ENCODE peak calls at places on chromosome 7, in seven cellular contexts. G, M, D, Q, B, Y and W are unnamed samples. For H3K4me1, the result is how much of the 10 kb centered on the place peaks cover.

GRCh38 chr7:79386688-79387422 is 66.6 kb downstream of the MAGI2 start:
- DNase-seq in G (no peak), M (no peak), D (no peak), Q (peak), B (peak), Y (no peak), W (no peak)

GRCh38 chr7:46774515-46774914 is 807.4 kb downstream of the TNS3 start:
- DNase-seq in G (no peak), M (peak), D (no peak), Q (no peak), B (no peak), Y (no peak), W (no peak)

GRCh38 chr7:4629287-4629905 is 52.7 kb upstream of the FOXK1 start:
- DNase-seq in G (no peak), M (no peak), D (no peak), Q (no peak), B (no peak), Y (no peak), W (no peak)

GRCh38 chr7:135918134-135918533 is 59.0 kb downstream of the MTPN start:
- DNase-seq in G (no peak), M (no peak), D (no peak), Q (no peak), B (no peak), Y (no peak), W (no peak)

GRCh38 chr7:46022397-46022796 is 101.3 kb upstream of the IGFBP3 start:
- DNase-seq in G (no peak), M (no peak), D (no peak), Q (no peak), B (no peak), Y (no peak), W (no peak)

GRCh38 chr7:70520604-70521003 is 611.3 kb upstream of the GALNT17 start:
- DNase-seq in G (no peak), M (no peak), D (no peak), Q (peak), B (no peak), Y (no peak), W (no peak)

GRCh38 chr7:28128608-28129007 is 52.0 kb downstream of the JAZF1 start:
- DNase-seq in G (no peak), M (no peak), D (no peak), Q (no peak), B (peak), Y (no peak), W (peak)

GRCh38 chr7:98165827-98166667 is 45.2 kb upstream of the BHLHA15 start:
- DNase-seq in G (peak), M (peak), D (peak), Q (peak), B (peak), Y (peak), W (peak)

GRCh38 chr7:2523941-2524807 is 4.6 kb downstream of the LFNG start:
- DNase-seq in G (peak), M (peak), D (peak), Q (peak), B (peak), Y (no peak), W (no peak)

GRCh38 chr7:129098409-129099084 is 43.6 kb upstream of the TNPO3 start:
- DNase-seq in G (no peak), M (no peak), D (no peak), Q (no peak), B (no peak), Y (no peak), W (no peak)

GRCh38 chr7:17674956-17675300 is 265.4 kb downstream of the SNX13 start:
- DNase-seq in G (peak), M (no peak), D (peak), Q (no peak), B (no peak), Y (no peak), W (no peak)

GRCh38 chr7:603152-603941 is 83.7 kb upstream of the PDGFA start:
- DNase-seq in G (no peak), M (no peak), D (no peak), Q (no peak), B (no peak), Y (no peak), W (no peak)

GRCh38 chr7:30618080-30618676 is 23.5 kb downstream of the GARS1 start:
- DNase-seq in G (no peak), M (no peak), D (no peak), Q (no peak), B (no peak), Y (no peak), W (no peak)

GRCh38 chr7:130642383-130642782 is 26.2 kb downstream of the COPG2 start:
- DNase-seq in G (no peak), M (no peak), D (no peak), Q (no peak), B (no peak), Y (no peak), W (no peak)

GRCh38 chr7:11552676-11553075 is 279.3 kb downstream of the THSD7A start:
- DNase-seq in G (no peak), M (no peak), D (no peak), Q (no peak), B (no peak), Y (no peak), W (no peak)

GRCh38 chr7:111784971-111785575 is 222.8 kb upstream of the IMMP2L start:
- DNase-seq in G (no peak), M (no peak), D (no peak), Q (no peak), B (no peak), Y (no peak), W (no peak)

GRCh38 chr7:80231719-80232118 is 97.1 kb downstream of the GNAI1 start:
- DNase-seq in G (no peak), M (no peak), D (peak), Q (peak), B (no peak), Y (no peak), W (no peak)

GRCh38 chr7:14125998-14126397 is 136.5 kb upstream of the ETV1 start:
- DNase-seq in G (no peak), M (no peak), D (no peak), Q (peak), B (no peak), Y (no peak), W (no peak)

GRCh38 chr7:2866601-2867000 is 22.5 kb upstream of the GNA12 start:
- DNase-seq in G (no peak), M (no peak), D (no peak), Q (no peak), B (no peak), Y (no peak), W (no peak)

GRCh38 chr7:2681954-2682799 is 5.8 kb upstream of the AMZ1 start:
- DNase-seq in G (no peak), M (no peak), D (no peak), Q (no peak), B (no peak), Y (no peak), W (no peak)

GRCh38 chr7:57178768-57179139 is 46.5 kb upstream of the ZNF479 start:
- DNase-seq in G (no peak), M (no peak), D (no peak), Q (no peak), B (no peak), Y (no peak), W (no peak)

GRCh38 chr7:1544896-1545416 is 11.0 kb downstream of the TMEM184A start:
- DNase-seq in G (no peak), M (no peak), D (no peak), Q (no peak), B (no peak), Y (no peak), W (no peak)

GRCh38 chr7:105689093-105689819 is 108.0 kb upstream of the EFCAB10 start:
- DNase-seq in G (no peak), M (no peak), D (no peak), Q (no peak), B (no peak), Y (no peak), W (no peak)

GRCh38 chr7:142300689-142301088 is 42.8 kb upstream of the PRSS58 start:
- DNase-seq in G (no peak), M (peak), D (no peak), Q (no peak), B (no peak), Y (no peak), W (no peak)

GRCh38 chr7:120960714-120961113 is 10.1 kb downstream of the ING3 start:
- DNase-seq in G (no peak), M (no peak), D (no peak), Q (no peak), B (no peak), Y (no peak), W (no peak)

GRCh38 chr7:50832744-50833143 is 50.0 kb upstream of the GRB10 start:
- DNase-seq in G (peak), M (no peak), D (peak), Q (peak), B (no peak), Y (no peak), W (no peak)

GRCh38 chr7:80542398-80542797 is 30.5 kb upstream of the GNAT3 start:
- DNase-seq in G (no peak), M (no peak), D (peak), Q (peak), B (peak), Y (no peak), W (peak)

GRCh38 chr7:31957090-31957720 is 113.0 kb downstream of the PDE1C start:
- DNase-seq in G (no peak), M (no peak), D (no peak), Q (peak), B (no peak), Y (no peak), W (peak)

GRCh38 chr7:55441668-55442305 is 76.7 kb downstream of the LANCL2 start:
- DNase-seq in G (no peak), M (no peak), D (no peak), Q (peak), B (no peak), Y (no peak), W (peak)

GRCh38 chr7:14687777-14688176 is 214.8 kb downstream of the DGKB start:
- DNase-seq in G (no peak), M (no peak), D (no peak), Q (no peak), B (peak), Y (no peak), W (peak)

GRCh38 chr7:7304705-7305475 is 122.5 kb downstream of the C1GALT1 start:
- DNase-seq in G (peak), M (no peak), D (peak), Q (no peak), B (no peak), Y (no peak), W (no peak)

GRCh38 chr7:99270702-99271101 is 1.9 kb upstream of the MYH16 start:
- DNase-seq in G (no peak), M (no peak), D (no peak), Q (no peak), B (no peak), Y (no peak), W (no peak)

GRCh38 chr7:51295435-51296269 is 21.0 kb downstream of the COBL start:
- DNase-seq in G (no peak), M (no peak), D (no peak), Q (no peak), B (no peak), Y (no peak), W (no peak)

GRCh38 chr7:38394703-38395102 is 121.3 kb upstream of the TARP start:
- DNase-seq in G (no peak), M (no peak), D (no peak), Q (no peak), B (no peak), Y (no peak), W (no peak)

GRCh38 chr7:3880221-3880935 is 579.3 kb downstream of the SDK1 start:
- DNase-seq in G (no peak), M (no peak), D (no peak), Q (no peak), B (no peak), Y (no peak), W (no peak)

GRCh38 chr7:2576742-2577491 is 18.1 kb downstream of the IQCE start:
- DNase-seq in G (no peak), M (no peak), D (no peak), Q (no peak), B (no peak), Y (no peak), W (no peak)

GRCh38 chr7:159099217-159099655 is 45.4 kb downstream of the VIPR2 start:
- DNase-seq in G (no peak), M (no peak), D (no peak), Q (no peak), B (no peak), Y (no peak), W (no peak)

GRCh38 chr7:73894851-73895441 is 34.0 kb downstream of the TMEM270 start:
- DNase-seq in G (no peak), M (no peak), D (peak), Q (peak), B (no peak), Y (no peak), W (no peak)
- TF ChIP-seq CTCF in G (no peak), M (no peak), D (no peak), Q (peak), B (no peak), Y (no peak), W (peak)

DNA sequence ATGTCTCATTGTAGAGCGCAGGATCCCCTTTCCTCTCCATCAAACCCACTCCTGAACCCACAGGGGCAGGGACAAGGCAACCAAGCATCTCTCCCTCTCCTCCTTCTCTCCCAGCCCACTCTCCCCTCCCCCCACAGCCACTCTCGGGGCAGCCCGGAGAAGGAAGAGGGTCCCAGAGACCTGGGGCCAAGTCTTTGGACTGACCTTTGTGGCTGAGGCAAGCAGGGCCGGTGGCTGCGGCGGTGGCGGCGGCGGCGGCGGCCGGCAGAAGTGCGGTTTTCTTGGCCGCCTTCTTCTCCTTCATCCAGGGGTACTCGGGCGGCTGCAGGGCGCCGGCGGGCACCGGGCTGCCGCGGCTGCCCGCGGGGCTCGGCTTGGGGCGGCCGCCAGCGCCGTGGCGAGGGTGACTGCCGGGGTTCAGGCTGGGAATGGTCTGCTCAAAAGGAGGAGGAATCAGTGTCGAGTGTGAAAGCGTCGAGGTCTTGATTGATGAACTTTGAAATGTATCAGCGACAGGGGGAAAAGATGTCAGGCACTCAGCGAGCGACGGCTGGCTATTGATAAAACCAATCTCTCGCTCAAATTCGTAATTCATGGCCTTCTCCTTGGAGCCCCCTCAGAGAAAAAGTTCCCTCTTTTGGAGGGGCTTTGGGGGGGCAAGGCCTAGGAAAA is 441 bp downstream of the HOXA2 start:
- DNase-seq in G (no peak), M (no peak), D (no peak), Q (peak), B (no peak), Y (no peak), W (no peak)
- H3K4me1 ChIP-seq in G (under half), M (under half), D (half or more), Q (under half), B (half or more), Y (under half), W (under half)

GRCh38 chr7:131932271-131932670 is 375.8 kb upstream of the PODXL start:
- DNase-seq in G (no peak), M (no peak), D (no peak), Q (no peak), B (no peak), Y (no peak), W (no peak)
- TF ChIP-seq CTCF in G (no peak), M (no peak), D (no peak), Q (no peak), B (no peak), Y (no peak), W (no peak)

DNA sequence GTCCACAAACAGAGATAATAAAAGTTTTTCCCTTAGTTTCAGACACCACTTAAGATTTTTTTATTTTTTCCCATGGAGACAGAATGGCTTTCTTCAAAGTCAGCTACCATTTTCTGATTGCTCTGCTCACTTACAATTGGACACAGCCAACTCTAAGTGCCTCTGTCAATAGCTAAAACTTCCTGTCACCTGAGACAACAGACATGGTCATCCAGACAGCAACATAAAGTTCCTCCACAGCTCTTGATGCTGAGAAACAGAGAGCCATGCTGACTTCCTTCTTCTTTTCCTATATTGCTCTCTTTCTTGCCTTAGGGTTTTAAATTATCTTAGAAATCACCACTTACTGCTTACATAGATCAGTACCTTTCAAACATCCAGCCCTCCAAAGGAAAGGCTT is 12.0 kb downstream of the ZNF800 start:
- DNase-seq in G (no peak), M (no peak), D (no peak), Q (no peak), B (no peak), Y (no peak), W (no peak)
- H3K4me1 ChIP-seq in G (under half), M (under half), D (under half), Q (under half), B (under half), Y (under half), W (under half)

GRCh38 chr7:52920977-52921376 is 114.5 kb upstream of the POM121L12 start:
- DNase-seq in G (no peak), M (no peak), D (no peak), Q (no peak), B (no peak), Y (no peak), W (peak)

GRCh38 chr7:52917982-52918578 is 117.4 kb upstream of the POM121L12 start:
- DNase-seq in G (peak), M (peak), D (no peak), Q (no peak), B (peak), Y (no peak), W (no peak)
- TF ChIP-seq CTCF in G (peak), M (no peak), D (no peak), Q (no peak), B (peak), Y (no peak), W (no peak)

GRCh38 chr7:116443101-116443523 is 56.4 kb upstream of the CAV2 start:
- DNase-seq in G (peak), M (no peak), D (peak), Q (peak), B (peak), Y (no peak), W (peak)
- H3K4me1 ChIP-seq in G (under half), M (under half), D (under half), Q (under half), B (under half), Y (under half), W (under half)

GRCh38 chr7:117458977-117459583 is 20.7 kb upstream of the CFTR start:
- DNase-seq in G (peak), M (no peak), D (no peak), Q (peak), B (peak), Y (no peak), W (peak)
- TF ChIP-seq CTCF in G (peak), M (peak), D (peak), Q (peak), B (peak), Y (no peak), W (peak)

DNA sequence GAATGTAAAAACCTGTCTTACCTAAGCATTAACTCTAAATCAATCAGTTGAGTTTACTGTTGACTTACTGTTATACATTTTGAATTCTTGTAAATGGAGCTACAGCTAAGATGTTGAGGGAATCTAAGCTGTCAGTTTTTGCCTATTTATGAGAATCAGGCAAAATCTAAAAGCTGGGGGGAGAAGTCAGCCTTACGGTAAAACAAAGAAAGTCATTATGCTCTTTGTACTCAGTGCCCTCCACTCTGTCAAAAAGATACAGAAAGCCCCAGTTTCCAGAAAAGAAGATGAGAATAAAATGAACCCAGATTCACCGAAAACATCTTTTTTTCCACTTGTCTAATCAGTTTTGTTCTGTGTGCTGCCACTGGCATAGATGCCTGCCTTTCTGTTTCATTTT is 30.2 kb upstream of the KDM7A start:
- DNase-seq in G (no peak), M (no peak), D (no peak), Q (no peak), B (no peak), Y (no peak), W (no peak)
- H3K4me1 ChIP-seq in G (under half), M (under half), D (under half), Q (under half), B (under half), Y (under half), W (under half)

DNA sequence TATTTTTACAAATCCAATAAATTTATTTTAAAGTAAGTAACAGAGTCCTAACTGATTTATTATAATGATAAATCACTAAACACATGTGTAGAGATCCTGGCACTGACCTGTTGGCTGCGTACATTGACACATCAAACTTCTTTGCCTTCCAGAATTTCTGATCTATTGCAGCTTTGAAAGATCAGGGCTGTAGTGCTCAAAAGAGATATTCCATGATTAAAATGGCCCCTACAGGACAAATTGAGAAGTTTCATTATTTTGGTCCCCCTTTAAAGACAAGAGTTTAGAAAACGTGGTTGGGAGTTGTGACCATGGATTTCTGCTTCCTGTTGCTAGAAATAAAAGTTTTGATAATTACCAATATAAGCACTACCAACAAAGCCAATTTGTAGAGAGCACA is 87.7 kb upstream of the PDK4 start:
- DNase-seq in G (peak), M (no peak), D (peak), Q (peak), B (peak), Y (no peak), W (peak)
- TF ChIP-seq CTCF in G (peak), M (peak), D (peak), Q (peak), B (peak), Y (no peak), W (peak)